ENCODE peak calls at places on chromosomes 7 and 10, in four cellular contexts. X is WTC11, W is HepG2, N is GM12878. L is an unnamed sample.
A peak's percentile ranks its signal among the peaks of the same experiment; 100 is the strongest.

GRCh38 chr10:34732926-34733325 is 82.2 kb downstream of the PARD3 start:
- DNase-seq in X (no peak), W (peak; percentile 65), N (no peak), L (peak; percentile 52)

GRCh38 chr10:3935141-3935540 is 150.1 kb upstream of the KLF6 start:
- DNase-seq in X (no peak), W (no peak), N (peak; percentile 92), L (no peak)

GRCh38 chr10:89414146-89414878 is at the start of gene IFIT5:
- DNase-seq in X (peak; percentile 72), W (peak; percentile 30), N (peak; percentile 58), L (peak; percentile 23)

GRCh38 chr7:12322287-12322902 is 81.3 kb downstream of the VWDE start:
- DNase-seq in X (no peak), W (peak; percentile 3), N (no peak), L (no peak)

GRCh38 chr10:99667108-99667751 is 7.9 kb downstream of the ENTPD7 start:
- DNase-seq in X (no peak), W (no peak), N (no peak), L (peak; percentile 15)

GRCh38 chr7:50657341-50657873 is 92.2 kb upstream of the DDC start:
- DNase-seq in X (no peak), W (no peak), N (no peak), L (no peak)

GRCh38 chr7:152887191-152887590 is 127.6 kb downstream of the ACTR3B start:
- DNase-seq in X (no peak), W (no peak), N (no peak), L (no peak)

GRCh38 chr10:103691723-103692380 is 163.5 kb downstream of the SH3PXD2A start:
- DNase-seq in X (peak; percentile 51), W (no peak), N (no peak), L (peak; percentile 51)

GRCh38 chr7:36091571-36092176 is 61.4 kb upstream of the EEPD1 start:
- DNase-seq in X (no peak), W (peak; percentile 10), N (no peak), L (no peak)

GRCh38 chr10:44325878-44326277 is 59.0 kb downstream of the CXCL12 start:
- DNase-seq in X (no peak), W (no peak), N (no peak), L (no peak)

GRCh38 chr10:109889867-109890266 is 33.4 kb downstream of the XPNPEP1 start:
- DNase-seq in X (no peak), W (no peak), N (no peak), L (no peak)

GRCh38 chr7:101179117-101179779 is 845 bp downstream of the NAT16 start:
- DNase-seq in X (peak; percentile 43), W (no peak), N (no peak), L (no peak)

GRCh38 chr7:1271046-1271445 is 38.4 kb downstream of the UNCX start:
- DNase-seq in X (no peak), W (no peak), N (no peak), L (no peak)

DNA sequence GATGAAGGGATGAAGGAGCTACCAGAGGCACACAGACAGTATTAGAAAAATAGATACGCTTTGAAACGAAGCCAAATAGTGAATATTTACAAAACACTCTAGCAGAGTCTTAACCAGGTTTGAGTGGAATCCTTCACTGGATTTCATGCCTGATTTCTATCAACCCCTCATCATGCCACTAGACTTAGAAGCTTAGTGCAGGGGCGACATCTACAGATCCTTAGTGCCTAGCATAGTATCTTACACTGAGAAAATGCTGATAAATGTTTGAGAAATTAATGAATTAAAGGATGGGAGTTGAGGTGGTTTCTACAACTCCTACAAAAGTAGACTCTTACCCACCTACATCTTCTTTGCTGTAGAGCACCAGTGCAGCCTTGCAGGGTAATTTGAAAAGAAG is 54.7 kb upstream of the CCNJ start:
- DNase-seq in X (no peak), W (no peak), N (no peak), L (no peak)
- TF ChIP-seq CBFB in X (no peak), W (no peak), N (no peak), L (no peak)

GRCh38 chr7:18163091-18163490 is 135.4 kb upstream of the PRPS1L1 start:
- DNase-seq in X (no peak), W (no peak), N (no peak), L (no peak)

GRCh38 chr7:18162653-18163052 is 135.0 kb upstream of the PRPS1L1 start:
- DNase-seq in X (no peak), W (no peak), N (no peak), L (no peak)

GRCh38 chr7:18166002-18166401 is 138.4 kb upstream of the PRPS1L1 start:
- DNase-seq in X (no peak), W (no peak), N (no peak), L (no peak)

GRCh38 chr7:18165176-18165575 is 137.5 kb upstream of the PRPS1L1 start:
- DNase-seq in X (no peak), W (no peak), N (no peak), L (no peak)

DNA sequence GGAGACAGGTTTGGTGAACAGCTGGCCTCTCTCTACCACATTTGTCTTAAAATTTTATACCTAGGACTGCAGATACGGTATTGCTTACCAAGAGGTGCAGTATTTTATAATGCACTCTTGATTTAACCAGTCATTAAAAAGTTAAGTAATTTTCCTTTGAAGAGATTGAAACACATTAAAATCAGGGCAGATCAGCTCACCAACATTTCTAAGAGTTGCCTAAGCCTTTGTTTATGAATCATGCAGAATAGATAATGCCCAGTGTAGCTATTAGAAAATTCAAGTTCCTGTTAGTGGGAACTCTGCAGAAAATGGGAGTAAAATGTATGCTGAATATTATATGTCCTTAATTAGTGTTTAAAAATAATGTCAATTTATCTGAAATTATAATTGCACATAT is 140.2 kb upstream of the PRPS1L1 start:
- DNase-seq in X (no peak), W (no peak), N (no peak), L (no peak)
- TF ChIP-seq CBFB in X (no peak), W (no peak), N (no peak), L (no peak)

GRCh38 chr7:125149151-125149550 is 219.5 kb upstream of the POT1 start:
- DNase-seq in X (no peak), W (no peak), N (no peak), L (no peak)
- TF ChIP-seq CBFB in X (no peak), W (no peak), N (no peak), L (no peak)

GRCh38 chr10:45375716-45376231 is 1.8 kb downstream of the ALOX5 start:
- DNase-seq in X (no peak), W (no peak), N (no peak), L (peak; percentile 9)

GRCh38 chr10:45375101-45375500 is 1.1 kb downstream of the ALOX5 start:
- DNase-seq in X (no peak), W (no peak), N (no peak), L (no peak)

GRCh38 chr10:45377858-45378257 is 3.8 kb downstream of the ALOX5 start:
- DNase-seq in X (no peak), W (no peak), N (no peak), L (no peak)

GRCh38 chr10:45377321-45377720 is 3.3 kb downstream of the ALOX5 start:
- DNase-seq in X (no peak), W (no peak), N (no peak), L (no peak)

GRCh38 chr10:45376364-45376801 is 2.4 kb downstream of the ALOX5 start:
- DNase-seq in X (no peak), W (no peak), N (no peak), L (peak; percentile 42)
- TF ChIP-seq CBFB in X (no peak), W (no peak), N (no peak), L (no peak)

DNA sequence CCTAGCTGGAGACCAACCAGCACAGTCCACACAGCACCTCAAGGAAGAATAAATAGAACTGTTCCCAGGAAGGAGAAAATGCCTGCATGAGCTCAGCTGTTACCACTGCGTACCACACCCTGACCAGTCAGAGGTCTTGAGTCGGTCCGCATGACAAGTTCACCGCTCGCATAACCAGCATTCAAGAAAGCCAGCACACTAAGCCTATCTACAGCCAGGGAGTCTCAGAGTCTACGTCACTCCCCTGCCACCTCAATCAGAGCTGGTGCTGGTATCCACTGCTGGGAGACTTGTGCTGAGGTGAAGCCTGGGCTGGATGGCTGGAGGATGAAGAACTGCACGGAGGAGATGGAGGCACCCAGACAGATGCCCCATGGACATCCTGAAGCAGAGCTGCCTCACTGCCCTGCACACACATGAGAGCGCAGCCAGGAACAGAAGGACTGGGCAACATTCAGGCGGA is 19.6 kb downstream of the AKR1C1 start:
- DNase-seq in X (no peak), W (peak; percentile 20), N (no peak), L (no peak)
- TF ChIP-seq CBFB in X (no peak), W (peak; percentile 11), N (no peak), L (no peak)

DNA sequence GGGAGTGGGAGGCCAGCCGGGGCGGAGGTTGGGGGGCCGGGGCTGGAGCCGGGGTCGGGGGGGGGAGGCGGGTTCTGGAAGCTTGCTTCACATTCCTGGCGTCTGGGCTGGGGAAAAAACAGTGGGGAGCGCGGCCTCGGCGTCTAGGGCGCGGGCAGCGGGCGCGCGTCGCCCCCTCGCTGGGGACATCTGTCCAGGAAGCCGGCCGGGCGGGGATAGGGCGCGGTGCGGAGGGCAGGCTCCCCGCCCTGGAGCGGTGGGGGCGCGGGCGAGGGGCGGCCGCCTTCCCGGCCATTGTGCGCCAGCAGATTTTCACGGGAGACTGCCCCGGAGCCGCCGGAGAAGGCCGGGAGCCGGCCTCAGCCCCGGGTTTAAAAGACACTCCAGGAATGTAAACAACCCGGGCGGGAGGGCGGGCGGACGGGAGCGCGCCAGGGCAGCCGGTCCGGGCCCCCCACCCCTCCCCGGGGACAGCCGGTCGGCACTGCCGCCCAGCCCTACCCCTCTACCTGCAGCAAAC is 1.4 kb downstream of the ZMIZ1 start:
- DNase-seq in X (peak; percentile 35), W (no peak), N (no peak), L (peak; percentile 68)
- TF ChIP-seq CBFB in X (no peak), W (no peak), N (no peak), L (no peak)

DNA sequence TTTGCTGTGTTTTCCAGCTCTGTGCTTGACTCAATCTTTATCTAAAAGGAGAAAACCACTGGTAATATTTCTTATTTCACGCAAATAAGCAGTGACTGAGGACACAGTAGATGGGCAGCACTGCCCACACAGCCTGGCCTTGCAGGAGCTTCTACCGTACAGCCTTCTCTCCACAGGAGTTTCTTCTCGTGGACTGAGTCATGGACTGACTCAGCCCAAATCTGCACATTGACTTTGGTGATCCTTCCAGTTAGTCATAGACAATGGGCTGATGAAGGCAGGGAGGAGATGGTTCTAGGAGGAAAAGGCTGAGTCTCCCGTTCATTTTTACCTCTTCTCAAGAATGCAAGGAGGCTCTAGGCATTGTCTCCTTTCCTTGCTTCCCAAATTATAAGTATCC is 200.7 kb downstream of the RAPGEF5 start:
- DNase-seq in X (no peak), W (no peak), N (no peak), L (peak; percentile 61)
- TF ChIP-seq CBFB in X (no peak), W (no peak), N (no peak), L (no peak)

DNA sequence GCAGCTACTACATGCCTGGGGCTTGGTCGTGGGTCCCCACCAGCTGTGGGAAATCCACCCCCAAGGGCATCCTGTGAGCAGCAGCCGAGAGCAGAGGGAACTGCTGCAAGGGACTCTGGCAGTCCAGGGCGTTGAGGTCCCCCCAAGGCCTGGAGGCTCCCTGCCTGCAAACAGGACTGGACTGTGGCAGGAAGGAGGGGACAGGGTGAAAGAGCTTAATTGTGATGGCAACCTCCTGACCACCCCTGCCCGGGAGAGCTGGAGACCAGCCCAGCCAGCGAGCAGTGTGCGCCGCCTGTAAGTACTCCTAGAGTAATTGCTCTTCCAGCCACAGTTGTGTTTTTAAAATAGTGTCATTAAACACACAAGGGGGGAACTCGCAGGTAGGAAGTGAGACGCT is 111.2 kb downstream of the EBF3 start:
- DNase-seq in X (no peak), W (no peak), N (no peak), L (no peak)
- TF ChIP-seq CBFB in X (no peak), W (no peak), N (no peak), L (no peak)

GRCh38 chr10:21993360-21994001 is 10.0 kb downstream of the DNAJC1 start:
- DNase-seq in X (no peak), W (no peak), N (no peak), L (peak; percentile 15)
- TF ChIP-seq CBFB in X (no peak), W (no peak), N (no peak), L (no peak)

GRCh38 chr10:49737474-49738201 is 24.5 kb downstream of the OGDHL start:
- DNase-seq in X (no peak), W (no peak), N (no peak), L (no peak)
- TF ChIP-seq CBFB in X (no peak), W (no peak), N (no peak), L (no peak)

L was measured in K562.